ENCODE peak calls at places on chromosomes 2 and 18, in ten cellular contexts. One of them, this sample, is unnamed. For H3K4me1, the result is how much of the 10 kb centered on the place peaks cover.

GRCh38 chr2:219506802-219507554 is 7.3 kb upstream of the ASIC4 start:
- DNase-seq in fibroblast of lung: no peak
- DNase-seq in GM23248: no peak
- DNase-seq in suprapubic skin: no peak
- DNase-seq in foreskin keratinocyte: no peak
- DNase-seq in cardiac muscle cell: no peak
- DNase-seq in GM23338: peak
- DNase-seq in HCT116: no peak
- DNase-seq in colonic mucosa: no peak
- DNase-seq in CD4-positive, CD25-positive, alpha-beta regulatory T cell: no peak
- DNase-seq in this sample: no peak

GRCh38 chr2:232667989-232668583 is 29.0 kb upstream of the GIGYF2 start:
- DNase-seq in foreskin keratinocyte: no peak
- DNase-seq in cardiac muscle cell: no peak
- DNase-seq in GM23248: no peak
- DNase-seq in suprapubic skin: no peak
- DNase-seq in HCT116: no peak
- DNase-seq in GM23338: no peak
- DNase-seq in colonic mucosa: no peak
- DNase-seq in CD4-positive, CD25-positive, alpha-beta regulatory T cell: no peak
- DNase-seq in fibroblast of lung: peak
- DNase-seq in this sample: no peak

GRCh38 chr2:157809212-157809611 is 66.9 kb downstream of the ACVR1 start:
- DNase-seq in GM23248: peak
- DNase-seq in cardiac muscle cell: no peak
- DNase-seq in colonic mucosa: no peak
- DNase-seq in GM23338: no peak
- DNase-seq in fibroblast of lung: peak
- DNase-seq in foreskin keratinocyte: peak
- DNase-seq in suprapubic skin: no peak
- DNase-seq in HCT116: no peak
- DNase-seq in CD4-positive, CD25-positive, alpha-beta regulatory T cell: no peak
- DNase-seq in this sample: no peak

GRCh38 chr2:7007846-7008741 is 90.9 kb downstream of the RNF144A start:
- DNase-seq in GM23248: peak
- DNase-seq in HCT116: no peak
- DNase-seq in CD4-positive, CD25-positive, alpha-beta regulatory T cell: no peak
- DNase-seq in GM23338: peak
- DNase-seq in fibroblast of lung: peak
- DNase-seq in colonic mucosa: peak
- DNase-seq in foreskin keratinocyte: no peak
- DNase-seq in suprapubic skin: peak
- DNase-seq in cardiac muscle cell: peak
- DNase-seq in this sample: no peak

GRCh38 chr18:70221156-70221910 is 15.8 kb upstream of the RTTN start:
- DNase-seq in GM23248: no peak
- DNase-seq in HCT116: no peak
- DNase-seq in colonic mucosa: no peak
- DNase-seq in foreskin keratinocyte: no peak
- DNase-seq in fibroblast of lung: no peak
- DNase-seq in CD4-positive, CD25-positive, alpha-beta regulatory T cell: no peak
- DNase-seq in cardiac muscle cell: no peak
- DNase-seq in GM23338: peak
- DNase-seq in suprapubic skin: no peak
- DNase-seq in this sample: no peak

GRCh38 chr2:239015769-239016675 is 168.1 kb downstream of the TWIST2 start:
- DNase-seq in cardiac muscle cell: no peak
- DNase-seq in CD4-positive, CD25-positive, alpha-beta regulatory T cell: no peak
- DNase-seq in foreskin keratinocyte: no peak
- DNase-seq in colonic mucosa: no peak
- DNase-seq in fibroblast of lung: no peak
- DNase-seq in GM23248: no peak
- DNase-seq in GM23338: no peak
- DNase-seq in suprapubic skin: no peak
- DNase-seq in HCT116: no peak
- DNase-seq in this sample: no peak

GRCh38 chr2:138086556-138086955 is 122.3 kb downstream of the HNMT start:
- DNase-seq in CD4-positive, CD25-positive, alpha-beta regulatory T cell: no peak
- DNase-seq in GM23248: peak
- DNase-seq in colonic mucosa: no peak
- DNase-seq in foreskin keratinocyte: no peak
- DNase-seq in fibroblast of lung: peak
- DNase-seq in GM23338: no peak
- DNase-seq in suprapubic skin: no peak
- DNase-seq in HCT116: no peak
- DNase-seq in cardiac muscle cell: no peak
- DNase-seq in this sample: no peak

GRCh38 chr18:67766930-67767329 is 250.4 kb upstream of the DSEL start:
- DNase-seq in GM23248: peak
- DNase-seq in colonic mucosa: no peak
- DNase-seq in HCT116: no peak
- DNase-seq in GM23338: no peak
- DNase-seq in cardiac muscle cell: no peak
- DNase-seq in fibroblast of lung: peak
- DNase-seq in suprapubic skin: no peak
- DNase-seq in foreskin keratinocyte: peak
- DNase-seq in CD4-positive, CD25-positive, alpha-beta regulatory T cell: no peak
- DNase-seq in this sample: no peak

GRCh38 chr2:15579641-15580040 is 12.0 kb upstream of the DDX1 start:
- DNase-seq in colonic mucosa: no peak
- DNase-seq in cardiac muscle cell: no peak
- DNase-seq in foreskin keratinocyte: peak
- DNase-seq in HCT116: no peak
- DNase-seq in fibroblast of lung: peak
- DNase-seq in CD4-positive, CD25-positive, alpha-beta regulatory T cell: no peak
- DNase-seq in GM23338: peak
- DNase-seq in GM23248: peak
- DNase-seq in suprapubic skin: no peak
- DNase-seq in this sample: no peak

GRCh38 chr2:149134335-149134923 is 95.9 kb downstream of the LYPD6B start:
- DNase-seq in colonic mucosa: no peak
- DNase-seq in GM23248: no peak
- DNase-seq in suprapubic skin: no peak
- DNase-seq in HCT116: no peak
- DNase-seq in fibroblast of lung: no peak
- DNase-seq in foreskin keratinocyte: no peak
- DNase-seq in GM23338: no peak
- DNase-seq in CD4-positive, CD25-positive, alpha-beta regulatory T cell: no peak
- DNase-seq in cardiac muscle cell: peak
- DNase-seq in this sample: no peak

GRCh38 chr18:21099442-21099841 is 12.2 kb downstream of the ROCK1 start:
- DNase-seq in GM23248: no peak
- DNase-seq in cardiac muscle cell: no peak
- DNase-seq in suprapubic skin: no peak
- DNase-seq in colonic mucosa: no peak
- DNase-seq in GM23338: no peak
- DNase-seq in CD4-positive, CD25-positive, alpha-beta regulatory T cell: no peak
- DNase-seq in fibroblast of lung: no peak
- DNase-seq in HCT116: no peak
- DNase-seq in foreskin keratinocyte: no peak
- DNase-seq in this sample: no peak
- H3K4me1 ChIP-seq in GM23248: under half
- H3K4me1 ChIP-seq in cardiac muscle cell: under half
- H3K4me1 ChIP-seq in suprapubic skin: under half
- H3K4me1 ChIP-seq in colonic mucosa: under half
- H3K4me1 ChIP-seq in GM23338: under half
- H3K4me1 ChIP-seq in CD4-positive, CD25-positive, alpha-beta regulatory T cell: under half
- H3K4me1 ChIP-seq in fibroblast of lung: under half
- H3K4me1 ChIP-seq in HCT116: under half
- H3K4me1 ChIP-seq in foreskin keratinocyte: under half
- H3K4me1 ChIP-seq in this sample: under half

GRCh38 chr2:166230024-166230723 is 102.4 kb upstream of the SCN1A start:
- DNase-seq in fibroblast of lung: peak
- DNase-seq in cardiac muscle cell: no peak
- DNase-seq in HCT116: no peak
- DNase-seq in GM23248: peak
- DNase-seq in foreskin keratinocyte: no peak
- DNase-seq in suprapubic skin: no peak
- DNase-seq in GM23338: no peak
- DNase-seq in CD4-positive, CD25-positive, alpha-beta regulatory T cell: no peak
- DNase-seq in colonic mucosa: no peak
- DNase-seq in this sample: no peak

GRCh38 chr2:166230724-166231070 is 102.9 kb upstream of the SCN1A start:
- DNase-seq in foreskin keratinocyte: no peak
- DNase-seq in suprapubic skin: no peak
- DNase-seq in GM23338: no peak
- DNase-seq in HCT116: no peak
- DNase-seq in CD4-positive, CD25-positive, alpha-beta regulatory T cell: no peak
- DNase-seq in fibroblast of lung: no peak
- DNase-seq in cardiac muscle cell: no peak
- DNase-seq in colonic mucosa: no peak
- DNase-seq in GM23248: no peak
- DNase-seq in this sample: no peak

GRCh38 chr2:166238176-166238575 is 110.4 kb upstream of the SCN1A start:
- DNase-seq in CD4-positive, CD25-positive, alpha-beta regulatory T cell: no peak
- DNase-seq in colonic mucosa: no peak
- DNase-seq in HCT116: no peak
- DNase-seq in fibroblast of lung: peak
- DNase-seq in cardiac muscle cell: no peak
- DNase-seq in GM23338: no peak
- DNase-seq in suprapubic skin: no peak
- DNase-seq in GM23248: no peak
- DNase-seq in foreskin keratinocyte: no peak
- DNase-seq in this sample: no peak

GRCh38 chr2:166233244-166233643 is 105.4 kb upstream of the SCN1A start:
- DNase-seq in suprapubic skin: no peak
- DNase-seq in cardiac muscle cell: no peak
- DNase-seq in CD4-positive, CD25-positive, alpha-beta regulatory T cell: no peak
- DNase-seq in fibroblast of lung: no peak
- DNase-seq in foreskin keratinocyte: no peak
- DNase-seq in HCT116: no peak
- DNase-seq in GM23248: no peak
- DNase-seq in GM23338: no peak
- DNase-seq in colonic mucosa: no peak
- DNase-seq in this sample: no peak

DNA sequence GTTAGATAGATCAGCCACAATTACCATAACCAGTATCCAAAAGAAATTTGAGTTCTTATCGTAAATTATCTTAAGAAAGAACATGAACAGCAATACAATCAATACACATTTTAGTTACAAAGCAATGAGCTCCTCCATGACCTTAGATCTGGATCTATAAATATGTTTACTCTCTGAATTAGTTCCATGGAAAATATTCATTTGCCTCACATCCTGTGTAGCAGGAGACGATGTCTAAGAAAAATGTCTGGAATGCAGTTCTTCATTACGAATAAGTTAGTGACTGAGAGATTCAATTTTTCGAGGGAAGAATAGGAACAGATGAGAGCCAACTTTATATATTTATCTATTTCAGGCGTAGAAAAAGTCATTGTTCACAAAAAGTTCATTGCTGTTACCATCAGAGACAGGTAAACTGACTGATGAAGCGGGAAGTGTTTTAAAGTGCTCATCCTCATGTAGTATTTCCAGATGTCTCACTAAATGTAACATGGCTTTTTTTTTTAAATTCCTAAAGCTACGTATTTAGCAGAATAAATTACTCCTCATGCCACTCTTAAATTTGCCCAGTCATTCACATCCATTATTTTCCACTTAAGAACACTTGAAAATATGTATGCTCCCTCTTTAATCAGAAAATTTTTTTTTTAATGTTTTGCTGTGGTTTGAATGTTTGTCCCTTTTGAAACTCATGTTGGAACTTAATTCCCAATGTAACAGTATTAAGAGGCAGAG is 106.5 kb upstream of the SCN1A start:
- DNase-seq in cardiac muscle cell: no peak
- DNase-seq in GM23248: peak
- DNase-seq in foreskin keratinocyte: peak
- DNase-seq in HCT116: no peak
- DNase-seq in GM23338: no peak
- DNase-seq in fibroblast of lung: peak
- DNase-seq in suprapubic skin: no peak
- DNase-seq in colonic mucosa: no peak
- DNase-seq in CD4-positive, CD25-positive, alpha-beta regulatory T cell: no peak
- DNase-seq in this sample: no peak
- H3K27ac ChIP-seq in cardiac muscle cell: no peak
- H3K27ac ChIP-seq in GM23248: peak
- H3K27ac ChIP-seq in foreskin keratinocyte: no peak
- H3K27ac ChIP-seq in HCT116: no peak
- H3K27ac ChIP-seq in GM23338: no peak
- H3K27ac ChIP-seq in fibroblast of lung: peak
- H3K27ac ChIP-seq in suprapubic skin: no peak
- H3K27ac ChIP-seq in colonic mucosa: no peak
- H3K27ac ChIP-seq in CD4-positive, CD25-positive, alpha-beta regulatory T cell: no peak
- H3K27ac ChIP-seq in this sample: peak

GRCh38 chr2:217868911-217869334 is 133.9 kb downstream of the TNS1 start:
- DNase-seq in HCT116: no peak
- DNase-seq in foreskin keratinocyte: no peak
- DNase-seq in CD4-positive, CD25-positive, alpha-beta regulatory T cell: no peak
- DNase-seq in fibroblast of lung: peak
- DNase-seq in colonic mucosa: no peak
- DNase-seq in GM23248: peak
- DNase-seq in GM23338: no peak
- DNase-seq in suprapubic skin: no peak
- DNase-seq in cardiac muscle cell: no peak
- DNase-seq in this sample: no peak

GRCh38 chr2:217868265-217868892 is 134.4 kb downstream of the TNS1 start:
- DNase-seq in cardiac muscle cell: no peak
- DNase-seq in fibroblast of lung: no peak
- DNase-seq in colonic mucosa: no peak
- DNase-seq in suprapubic skin: no peak
- DNase-seq in CD4-positive, CD25-positive, alpha-beta regulatory T cell: no peak
- DNase-seq in GM23338: no peak
- DNase-seq in HCT116: no peak
- DNase-seq in GM23248: no peak
- DNase-seq in foreskin keratinocyte: no peak
- DNase-seq in this sample: no peak

GRCh38 chr2:217864960-217865359 is 137.8 kb downstream of the TNS1 start:
- DNase-seq in colonic mucosa: no peak
- DNase-seq in GM23248: peak
- DNase-seq in GM23338: no peak
- DNase-seq in HCT116: no peak
- DNase-seq in suprapubic skin: no peak
- DNase-seq in CD4-positive, CD25-positive, alpha-beta regulatory T cell: no peak
- DNase-seq in cardiac muscle cell: no peak
- DNase-seq in foreskin keratinocyte: no peak
- DNase-seq in fibroblast of lung: peak
- DNase-seq in this sample: no peak

GRCh38 chr2:217865373-217865772 is 137.4 kb downstream of the TNS1 start:
- DNase-seq in colonic mucosa: no peak
- DNase-seq in cardiac muscle cell: no peak
- DNase-seq in GM23338: no peak
- DNase-seq in CD4-positive, CD25-positive, alpha-beta regulatory T cell: no peak
- DNase-seq in GM23248: no peak
- DNase-seq in HCT116: no peak
- DNase-seq in foreskin keratinocyte: no peak
- DNase-seq in fibroblast of lung: no peak
- DNase-seq in suprapubic skin: no peak
- DNase-seq in this sample: no peak

GRCh38 chr2:217866457-217866856 is 136.3 kb downstream of the TNS1 start:
- DNase-seq in fibroblast of lung: no peak
- DNase-seq in cardiac muscle cell: peak
- DNase-seq in GM23338: no peak
- DNase-seq in foreskin keratinocyte: no peak
- DNase-seq in CD4-positive, CD25-positive, alpha-beta regulatory T cell: no peak
- DNase-seq in colonic mucosa: no peak
- DNase-seq in GM23248: no peak
- DNase-seq in suprapubic skin: no peak
- DNase-seq in HCT116: no peak
- DNase-seq in this sample: no peak
- H3K4me1 ChIP-seq in fibroblast of lung: under half
- H3K4me1 ChIP-seq in cardiac muscle cell: under half
- H3K4me1 ChIP-seq in GM23338: under half
- H3K4me1 ChIP-seq in foreskin keratinocyte: under half
- H3K4me1 ChIP-seq in CD4-positive, CD25-positive, alpha-beta regulatory T cell: under half
- H3K4me1 ChIP-seq in colonic mucosa: under half
- H3K4me1 ChIP-seq in GM23248: under half
- H3K4me1 ChIP-seq in suprapubic skin: under half
- H3K4me1 ChIP-seq in HCT116: under half
- H3K4me1 ChIP-seq in this sample: under half

GRCh38 chr2:8121826-8122505 is 559.9 kb upstream of the ID2 start:
- DNase-seq in foreskin keratinocyte: no peak
- DNase-seq in GM23248: peak
- DNase-seq in fibroblast of lung: no peak
- DNase-seq in cardiac muscle cell: no peak
- DNase-seq in suprapubic skin: no peak
- DNase-seq in colonic mucosa: no peak
- DNase-seq in GM23338: no peak
- DNase-seq in HCT116: no peak
- DNase-seq in CD4-positive, CD25-positive, alpha-beta regulatory T cell: no peak
- DNase-seq in this sample: no peak
- H3K27ac ChIP-seq in foreskin keratinocyte: no peak
- H3K27ac ChIP-seq in GM23248: peak
- H3K27ac ChIP-seq in fibroblast of lung: no peak
- H3K27ac ChIP-seq in cardiac muscle cell: no peak
- H3K27ac ChIP-seq in suprapubic skin: no peak
- H3K27ac ChIP-seq in colonic mucosa: no peak
- H3K27ac ChIP-seq in GM23338: no peak
- H3K27ac ChIP-seq in HCT116: no peak
- H3K27ac ChIP-seq in CD4-positive, CD25-positive, alpha-beta regulatory T cell: no peak
- H3K27ac ChIP-seq in this sample: peak